ENCODE peak calls at places on chromosome 1, in four cellular contexts. One of them, this sample, is unnamed. For H3K9me3, the result is how much of the 10 kb centered on the place peaks cover.

GRCh38 chr1:17922833-17923232 is 167.7 kb downstream of the ACTL8 start:
- DNase-seq in tibial artery: peak
- DNase-seq in IMR-90: peak
- DNase-seq in left ventricle myocardium inferior: no peak
- DNase-seq in this sample: no peak

GRCh38 chr1:59128784-59129227 is 168.1 kb upstream of the FGGY start:
- DNase-seq in IMR-90: peak
- DNase-seq in tibial artery: no peak
- DNase-seq in left ventricle myocardium inferior: no peak
- DNase-seq in this sample: no peak

GRCh38 chr1:229230136-229230892 is 40.6 kb upstream of the RAB4A start:
- DNase-seq in left ventricle myocardium inferior: no peak
- DNase-seq in IMR-90: no peak
- DNase-seq in tibial artery: no peak
- DNase-seq in this sample: no peak

GRCh38 chr1:112344754-112345423 is 51.1 kb upstream of the CTTNBP2NL start:
- DNase-seq in IMR-90: no peak
- DNase-seq in tibial artery: no peak
- DNase-seq in left ventricle myocardium inferior: no peak
- DNase-seq in this sample: no peak

GRCh38 chr1:63807063-63807462 is 33.2 kb downstream of the ROR1 start:
- DNase-seq in left ventricle myocardium inferior: no peak
- DNase-seq in tibial artery: no peak
- DNase-seq in IMR-90: no peak
- DNase-seq in this sample: no peak

GRCh38 chr1:109877320-109877771 is 33.3 kb upstream of the CSF1 start:
- DNase-seq in IMR-90: peak
- DNase-seq in left ventricle myocardium inferior: peak
- DNase-seq in tibial artery: peak
- DNase-seq in this sample: peak

GRCh38 chr1:101314244-101314643 is 77.4 kb downstream of the S1PR1 start:
- DNase-seq in IMR-90: peak
- DNase-seq in tibial artery: no peak
- DNase-seq in left ventricle myocardium inferior: no peak
- DNase-seq in this sample: no peak

GRCh38 chr1:170885551-170885950 is 49.8 kb upstream of the MROH9 start:
- DNase-seq in left ventricle myocardium inferior: no peak
- DNase-seq in IMR-90: no peak
- DNase-seq in tibial artery: no peak
- DNase-seq in this sample: no peak

GRCh38 chr1:214700381-214700780 is 97.4 kb downstream of the CENPF start:
- DNase-seq in left ventricle myocardium inferior: no peak
- DNase-seq in IMR-90: no peak
- DNase-seq in tibial artery: no peak
- DNase-seq in this sample: no peak

GRCh38 chr1:202126426-202126825 is 3.7 kb downstream of the GPR37L1 start:
- DNase-seq in left ventricle myocardium inferior: no peak
- DNase-seq in tibial artery: no peak
- DNase-seq in IMR-90: no peak
- DNase-seq in this sample: no peak

GRCh38 chr1:153611024-153611352 is 1.9 kb downstream of the S100A16 start:
- DNase-seq in tibial artery: no peak
- DNase-seq in left ventricle myocardium inferior: no peak
- DNase-seq in IMR-90: no peak
- DNase-seq in this sample: no peak

GRCh38 chr1:237895630-237896029 is 4.9 kb upstream of the ZP4 start:
- DNase-seq in IMR-90: no peak
- DNase-seq in tibial artery: no peak
- DNase-seq in left ventricle myocardium inferior: no peak
- DNase-seq in this sample: no peak
- TF ChIP-seq CTCF in IMR-90: no peak
- TF ChIP-seq CTCF in tibial artery: no peak
- TF ChIP-seq CTCF in left ventricle myocardium inferior: no peak
- TF ChIP-seq CTCF in this sample: no peak

DNA sequence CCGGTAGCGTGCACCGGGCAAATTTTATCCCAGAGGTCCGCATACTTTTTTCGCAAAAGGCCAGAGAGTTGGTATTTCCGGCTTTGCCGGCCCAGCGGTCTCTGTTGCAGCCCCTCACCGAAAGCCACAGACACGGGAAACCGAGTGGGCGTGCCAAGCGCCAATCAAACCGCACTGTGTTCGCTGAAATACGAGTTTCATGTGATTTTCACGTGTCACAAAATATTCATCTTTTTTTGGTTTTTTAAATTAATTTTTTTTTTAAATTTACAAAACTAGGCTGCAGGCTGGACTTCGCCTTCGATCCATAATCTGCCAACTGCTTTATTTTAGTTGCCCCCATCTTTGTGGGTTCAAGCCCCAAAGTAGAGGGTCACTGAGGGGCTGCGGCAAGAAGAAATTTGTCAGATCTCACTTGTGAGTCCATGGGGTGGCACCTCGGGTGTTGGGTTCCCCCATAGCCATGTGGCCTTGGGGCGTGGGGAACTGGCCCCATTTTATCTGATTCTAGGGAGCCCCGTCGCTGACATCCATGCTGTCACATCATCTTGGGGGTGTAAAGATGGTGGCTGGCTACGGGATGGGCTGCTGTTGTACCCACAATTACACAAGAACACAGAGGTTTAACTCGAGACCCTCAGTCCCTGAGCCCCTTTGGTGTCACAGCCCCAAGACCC is 20.8 kb downstream of the SLC45A1 start:
- DNase-seq in IMR-90: no peak
- DNase-seq in tibial artery: no peak
- DNase-seq in left ventricle myocardium inferior: no peak
- DNase-seq in this sample: no peak
- H3K9me3 ChIP-seq in IMR-90: under half
- H3K9me3 ChIP-seq in tibial artery: under half
- H3K9me3 ChIP-seq in left ventricle myocardium inferior: under half
- H3K9me3 ChIP-seq in this sample: under half

GRCh38 chr1:225350872-225351271 is 77.0 kb downstream of the LBR start:
- DNase-seq in IMR-90: no peak
- DNase-seq in tibial artery: no peak
- DNase-seq in left ventricle myocardium inferior: no peak
- DNase-seq in this sample: no peak
- H3K4me3 ChIP-seq in IMR-90: no peak
- H3K4me3 ChIP-seq in tibial artery: no peak
- H3K4me3 ChIP-seq in left ventricle myocardium inferior: no peak
- H3K4me3 ChIP-seq in this sample: no peak

GRCh38 chr1:231550448-231550781 is 21.9 kb downstream of the TSNAX start:
- DNase-seq in left ventricle myocardium inferior: no peak
- DNase-seq in tibial artery: no peak
- DNase-seq in IMR-90: no peak
- DNase-seq in this sample: no peak
- TF ChIP-seq CTCF in left ventricle myocardium inferior: peak
- TF ChIP-seq CTCF in tibial artery: no peak
- TF ChIP-seq CTCF in IMR-90: peak
- TF ChIP-seq CTCF in this sample: no peak

GRCh38 chr1:114079596-114080190 is 74.0 kb downstream of the SYT6 start:
- DNase-seq in IMR-90: no peak
- DNase-seq in tibial artery: no peak
- DNase-seq in left ventricle myocardium inferior: no peak
- DNase-seq in this sample: no peak

GRCh38 chr1:114080511-114081144 is 73.0 kb downstream of the SYT6 start:
- DNase-seq in IMR-90: no peak
- DNase-seq in tibial artery: no peak
- DNase-seq in left ventricle myocardium inferior: no peak
- DNase-seq in this sample: no peak

GRCh38 chr1:114083186-114083585 is 70.5 kb downstream of the SYT6 start:
- DNase-seq in IMR-90: no peak
- DNase-seq in left ventricle myocardium inferior: no peak
- DNase-seq in tibial artery: no peak
- DNase-seq in this sample: no peak

GRCh38 chr1:114081145-114082046 is 72.3 kb downstream of the SYT6 start:
- DNase-seq in left ventricle myocardium inferior: no peak
- DNase-seq in IMR-90: no peak
- DNase-seq in tibial artery: peak
- DNase-seq in this sample: peak

GRCh38 chr1:114082047-114082630 is 71.5 kb downstream of the SYT6 start:
- DNase-seq in IMR-90: no peak
- DNase-seq in left ventricle myocardium inferior: no peak
- DNase-seq in tibial artery: no peak
- DNase-seq in this sample: no peak
- H3K9me3 ChIP-seq in IMR-90: under half
- H3K9me3 ChIP-seq in left ventricle myocardium inferior: under half
- H3K9me3 ChIP-seq in tibial artery: under half
- H3K9me3 ChIP-seq in this sample: under half

GRCh38 chr1:246820666-246821065 is 96.5 kb downstream of the SCCPDH start:
- DNase-seq in left ventricle myocardium inferior: no peak
- DNase-seq in IMR-90: no peak
- DNase-seq in tibial artery: no peak
- DNase-seq in this sample: no peak

GRCh38 chr1:246827396-246827795 is 103.2 kb downstream of the SCCPDH start:
- DNase-seq in left ventricle myocardium inferior: no peak
- DNase-seq in IMR-90: no peak
- DNase-seq in tibial artery: no peak
- DNase-seq in this sample: no peak

GRCh38 chr1:246828818-246829217 is 102.9 kb downstream of the AHCTF1 start:
- DNase-seq in left ventricle myocardium inferior: no peak
- DNase-seq in tibial artery: no peak
- DNase-seq in IMR-90: no peak
- DNase-seq in this sample: no peak

GRCh38 chr1:246831543-246831942 is 100.2 kb downstream of the AHCTF1 start:
- DNase-seq in left ventricle myocardium inferior: no peak
- DNase-seq in IMR-90: no peak
- DNase-seq in tibial artery: no peak
- DNase-seq in this sample: no peak

DNA sequence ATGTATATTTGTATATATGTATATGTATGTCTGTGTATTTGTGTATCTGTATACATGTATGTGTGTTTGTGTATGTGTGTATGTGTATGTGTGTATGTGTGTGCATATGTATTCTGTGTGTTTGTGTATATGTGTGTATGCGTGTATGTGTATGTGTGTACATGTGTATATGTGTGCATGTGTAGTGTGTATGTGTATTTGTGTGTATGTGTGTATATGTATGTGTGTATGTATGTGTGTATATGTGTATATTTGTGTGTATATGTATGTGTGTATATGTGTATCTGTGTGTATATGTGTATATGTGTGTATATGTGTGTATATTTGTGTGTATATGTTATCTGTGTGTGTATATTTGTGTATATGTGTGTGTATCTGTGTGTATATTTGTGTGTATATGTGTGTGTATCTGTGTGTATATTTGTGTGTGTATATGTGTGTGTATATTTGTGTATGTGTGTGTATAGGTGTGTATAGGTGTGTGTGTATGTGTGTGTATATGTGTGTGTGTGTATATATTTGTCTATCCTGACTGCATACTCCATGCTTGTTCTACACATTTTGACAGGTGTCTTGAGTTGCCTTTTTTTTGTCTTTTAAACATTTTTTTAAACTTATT is 101.5 kb downstream of the SCCPDH start:
- DNase-seq in left ventricle myocardium inferior: no peak
- DNase-seq in IMR-90: no peak
- DNase-seq in tibial artery: no peak
- DNase-seq in this sample: no peak
- H3K4me3 ChIP-seq in left ventricle myocardium inferior: no peak
- H3K4me3 ChIP-seq in IMR-90: no peak
- H3K4me3 ChIP-seq in tibial artery: no peak
- H3K4me3 ChIP-seq in this sample: no peak

GRCh38 chr1:179365342-179366092 is at the start of gene AXDND1:
- DNase-seq in IMR-90: peak
- DNase-seq in tibial artery: peak
- DNase-seq in left ventricle myocardium inferior: peak
- DNase-seq in this sample: peak
- TF ChIP-seq CTCF in IMR-90: peak
- TF ChIP-seq CTCF in tibial artery: peak
- TF ChIP-seq CTCF in left ventricle myocardium inferior: no peak
- TF ChIP-seq CTCF in this sample: no peak

GRCh38 chr1:85386068-85386722 is 78.8 kb downstream of the DDAH1 start:
- DNase-seq in tibial artery: no peak
- DNase-seq in left ventricle myocardium inferior: no peak
- DNase-seq in IMR-90: no peak
- DNase-seq in this sample: no peak
- H3K9me3 ChIP-seq in tibial artery: under half
- H3K9me3 ChIP-seq in left ventricle myocardium inferior: under half
- H3K9me3 ChIP-seq in IMR-90: under half
- H3K9me3 ChIP-seq in this sample: under half